ENCODE peak calls at places on chromosomes 4 and X, in five cellular contexts. S, J, T, F and C are unnamed samples.

GRCh38 chrX:16516473-16516872 is 133.5 kb upstream of the S100G start:
- DNase-seq in S (peak), J (no peak), T (no peak), F (no peak), C (no peak)

GRCh38 chr4:18815779-18816173 is 794.2 kb upstream of the LCORL start:
- DNase-seq in S (peak), J (no peak), T (no peak), F (no peak), C (no peak)

GRCh38 chrX:30653415-30654131 is at the start of gene GK:
- DNase-seq in S (no peak), J (no peak), T (no peak), F (peak), C (no peak)

GRCh38 chrX:63993936-63994335 is 208.9 kb upstream of the ARHGEF9 start:
- DNase-seq in S (no peak), J (no peak), T (no peak), F (no peak), C (no peak)

GRCh38 chrX:10608099-10608498 is 12.3 kb downstream of the MID1 start:
- DNase-seq in S (peak), J (peak), T (no peak), F (no peak), C (peak)

GRCh38 chr4:164095313-164096110 is 601.0 kb downstream of the TMA16 start:
- DNase-seq in S (no peak), J (no peak), T (no peak), F (no peak), C (peak)

GRCh38 chr4:13543091-13543581 is 1.2 kb downstream of the NKX3-2 start:
- DNase-seq in S (no peak), J (no peak), T (no peak), F (no peak), C (no peak)

GRCh38 chr4:89619230-89619962 is 217.6 kb downstream of the SNCA start:
- DNase-seq in S (no peak), J (no peak), T (no peak), F (no peak), C (no peak)

GRCh38 chr4:30948653-30949052 is 228.5 kb downstream of the PCDH7 start:
- DNase-seq in S (peak), J (no peak), T (peak), F (no peak), C (no peak)

GRCh38 chrX:50838820-50839600 is 25.0 kb upstream of the SHROOM4 start:
- DNase-seq in S (peak), J (no peak), T (no peak), F (no peak), C (peak)

GRCh38 chrX:43562372-43562771 is 93.7 kb upstream of the MAOA start:
- DNase-seq in S (peak), J (no peak), T (no peak), F (no peak), C (no peak)

GRCh38 chrX:110310000-110310790 is 7.7 kb downstream of the AMMECR1 start:
- DNase-seq in S (peak), J (no peak), T (no peak), F (no peak), C (no peak)

GRCh38 chrX:84258708-84259107 is 70.7 kb upstream of the RPS6KA6 start:
- DNase-seq in S (no peak), J (no peak), T (no peak), F (no peak), C (no peak)

GRCh38 chr4:26746742-26747351 is 113.8 kb upstream of the STIM2 start:
- DNase-seq in S (no peak), J (no peak), T (no peak), F (no peak), C (no peak)

GRCh38 chr4:184061582-184061981 is 156.1 kb downstream of the ENPP6 start:
- DNase-seq in S (no peak), J (no peak), T (no peak), F (no peak), C (no peak)

GRCh38 chr4:113943863-113944262 is 35.6 kb downstream of the ARSJ start:
- DNase-seq in S (peak), J (no peak), T (no peak), F (no peak), C (peak)

GRCh38 chr4:139453041-139453370 is 915 bp upstream of the RAB33B start:
- DNase-seq in S (no peak), J (no peak), T (no peak), F (peak), C (no peak)

GRCh38 chr4:76585270-76585669 is 150.2 kb downstream of the SHROOM3 start:
- DNase-seq in S (no peak), J (no peak), T (no peak), F (no peak), C (peak)

GRCh38 chrX:29431895-29432294 is 783.5 kb upstream of the MAGEB2 start:
- DNase-seq in S (peak), J (no peak), T (no peak), F (no peak), C (peak)

GRCh38 chrX:123626962-123627361 is 105.9 kb downstream of the THOC2 start:
- DNase-seq in S (peak), J (peak), T (no peak), F (no peak), C (peak)

GRCh38 chrX:11666180-11666579 is 460 bp upstream of the ARHGAP6 start:
- DNase-seq in S (no peak), J (no peak), T (no peak), F (no peak), C (peak)

GRCh38 chr4:20311863-20312262 is 60.2 kb downstream of the SLIT2 start:
- DNase-seq in S (no peak), J (peak), T (no peak), F (no peak), C (peak)

GRCh38 chr4:101651778-101652177 is 138.8 kb upstream of the BANK1 start:
- DNase-seq in S (no peak), J (no peak), T (no peak), F (no peak), C (no peak)

GRCh38 chr4:109631709-109632108 is 71.5 kb downstream of the CASP6 start:
- DNase-seq in S (peak), J (no peak), T (no peak), F (no peak), C (no peak)

GRCh38 chrX:727738-728621 is 97.4 kb downstream of the SHOX start:
- DNase-seq in S (no peak), J (no peak), T (peak), F (no peak), C (no peak)

GRCh38 chr4:130424211-130424610 is 1328.3 kb downstream of the C4orf33 start:
- DNase-seq in S (no peak), J (no peak), T (no peak), F (no peak), C (no peak)

GRCh38 chr4:23333556-23333945 is 556.3 kb downstream of the PPARGC1A start:
- DNase-seq in S (peak), J (no peak), T (no peak), F (no peak), C (peak)

GRCh38 chr4:149176019-149176418 is 639.6 kb downstream of the IQCM start:
- DNase-seq in S (no peak), J (no peak), T (no peak), F (peak), C (no peak)

GRCh38 chr4:90745176-90745575 is 618.0 kb downstream of the CCSER1 start:
- DNase-seq in S (no peak), J (no peak), T (peak), F (no peak), C (no peak)

GRCh38 chr4:147843162-147843561 is 111.3 kb downstream of the ARHGAP10 start:
- DNase-seq in S (no peak), J (no peak), T (peak), F (peak), C (no peak)
- TF ChIP-seq CTCF in S (no peak), J (peak), T (peak), F (no peak), C (peak)

GRCh38 chrX:2928127-2928582 is 984 bp downstream of the ARSD start:
- DNase-seq in S (no peak), J (no peak), T (no peak), F (no peak), C (no peak)
- H3K4me3 ChIP-seq in S (peak), J (peak), T (peak), F (no peak), C (peak)

GRCh38 chr4:55553442-55553841 is 6.7 kb upstream of the CLOCK start:
- DNase-seq in S (peak), J (no peak), T (no peak), F (no peak), C (peak)

GRCh38 chr4:55549888-55550287 is 3.2 kb upstream of the CLOCK start:
- DNase-seq in S (peak), J (peak), T (peak), F (no peak), C (peak)

GRCh38 chr4:55560096-55560495 is 13.4 kb upstream of the CLOCK start:
- DNase-seq in S (no peak), J (no peak), T (no peak), F (no peak), C (no peak)

GRCh38 chr4:55554453-55555030 is 7.8 kb upstream of the CLOCK start:
- DNase-seq in S (peak), J (no peak), T (peak), F (no peak), C (peak)
- TF ChIP-seq CTCF in S (peak), J (peak), T (peak), F (peak), C (peak)

GRCh38 chr4:177251237-177251636 is 58.4 kb upstream of the NEIL3 start:
- DNase-seq in S (no peak), J (no peak), T (no peak), F (no peak), C (no peak)
- H3K4me3 ChIP-seq in S (no peak), J (no peak), T (no peak), F (no peak), C (no peak)

DNA sequence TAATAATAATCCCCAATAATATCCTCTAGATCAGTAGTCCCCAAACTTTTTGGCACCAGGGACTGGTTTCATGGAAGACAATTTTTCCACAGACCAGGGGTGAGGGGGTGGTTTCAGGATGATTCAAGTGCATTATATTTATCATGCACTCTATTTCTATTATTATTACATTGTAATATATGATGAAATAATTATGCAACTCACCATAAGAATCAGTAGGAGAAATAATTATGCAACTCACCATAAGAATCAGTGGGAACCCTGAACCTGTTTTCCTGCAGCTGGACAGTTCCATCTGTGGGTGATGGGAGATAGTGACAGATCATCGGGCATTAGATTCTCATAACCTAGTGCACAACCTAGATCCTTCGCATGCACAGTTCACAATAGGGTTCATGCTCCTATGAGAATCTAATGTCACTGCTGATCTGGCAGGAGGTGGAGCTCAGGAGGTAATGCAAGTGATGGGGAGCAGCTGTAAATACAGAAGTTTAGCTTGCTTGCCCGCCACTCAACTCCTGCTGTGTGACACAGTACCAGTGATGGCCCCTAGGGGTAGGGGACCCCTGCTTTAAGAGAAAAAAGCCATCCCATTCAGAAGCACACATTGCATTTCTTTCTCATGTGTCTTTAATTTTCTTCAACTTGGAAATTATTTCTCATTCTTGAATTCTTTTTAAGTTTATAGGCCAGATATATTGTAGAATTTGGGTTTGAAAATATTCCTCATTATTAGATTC is 16.0 kb upstream of the SH3RF1 start:
- DNase-seq in S (peak), J (no peak), T (no peak), F (no peak), C (no peak)
- TF ChIP-seq CTCF in S (peak), J (no peak), T (no peak), F (peak), C (no peak)

GRCh38 chr4:40516651-40517050 is 113.0 kb downstream of the RBM47 start:
- DNase-seq in S (no peak), J (no peak), T (no peak), F (peak), C (no peak)
- H3K4me3 ChIP-seq in S (no peak), J (no peak), T (no peak), F (no peak), C (no peak)

DNA sequence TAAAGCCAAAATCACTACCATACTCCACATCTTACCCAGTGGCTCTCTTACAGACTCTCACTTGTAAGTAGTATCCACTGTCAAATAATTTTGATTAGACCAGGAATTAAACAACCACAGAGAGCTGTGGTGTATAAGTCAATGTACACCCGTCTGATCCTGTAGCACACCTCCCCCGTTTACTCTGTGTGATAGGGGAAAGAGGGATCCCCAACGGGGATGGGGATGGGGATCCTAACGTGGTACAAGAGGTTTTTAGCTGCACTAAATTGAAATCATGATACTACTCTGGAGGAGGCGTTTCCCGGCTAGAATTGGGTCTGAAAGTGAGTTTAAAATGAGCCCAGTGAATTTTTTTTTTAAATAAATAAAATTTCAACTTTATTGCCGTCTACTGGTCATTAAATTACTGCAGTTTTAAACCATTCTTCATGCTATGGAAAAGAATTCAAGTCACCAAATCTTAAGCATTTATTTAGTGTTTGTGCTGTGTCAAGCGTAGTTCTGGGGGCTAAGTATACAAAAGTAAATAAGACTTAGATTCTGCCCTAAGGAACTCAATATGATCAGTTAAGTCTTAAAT is 76.6 kb downstream of the INTS12 start:
- DNase-seq in S (peak), J (no peak), T (no peak), F (no peak), C (no peak)
- TF ChIP-seq CTCF in S (peak), J (no peak), T (no peak), F (no peak), C (peak)